ENCODE peak calls at places on chromosomes 11 and 22, in nine cellular contexts. One of them, this sample, is unnamed.

GRCh38 chr22:17400305-17400704 is 31.0 kb downstream of the CECR2 start:
- DNase-seq in HEK293T: no peak
- DNase-seq in WTC11: no peak
- DNase-seq in iris pigment epithelial cell: peak; percentile 29
- DNase-seq in astrocyte of the spinal cord: no peak
- DNase-seq in fibroblast of mammary gland: no peak
- DNase-seq in AG08395: no peak
- DNase-seq in NCI-H2029 treated with DMSO at 0.1 percent for 48 hours: peak; percentile 30
- DNase-seq in activated gamma-delta T cell treated with anti-CD3 and anti-CD28 coated beads, Interleukin-2, amount 50 U/mL, for 16 hours: no peak
- DNase-seq in this sample: no peak

GRCh38 chr11:44763111-44763820 is 36.5 kb downstream of the TSPAN18 start:
- DNase-seq in HEK293T: no peak
- DNase-seq in WTC11: no peak
- DNase-seq in iris pigment epithelial cell: peak; percentile 21
- DNase-seq in astrocyte of the spinal cord: no peak
- DNase-seq in fibroblast of mammary gland: no peak
- DNase-seq in AG08395: no peak
- DNase-seq in NCI-H2029 treated with DMSO at 0.1 percent for 48 hours: no peak
- DNase-seq in activated gamma-delta T cell treated with anti-CD3 and anti-CD28 coated beads, Interleukin-2, amount 50 U/mL, for 16 hours: no peak
- DNase-seq in this sample: no peak

GRCh38 chr22:38180841-38181452 is 683 bp downstream of the PLA2G6 start:
- DNase-seq in HEK293T: no peak
- DNase-seq in WTC11: no peak
- DNase-seq in iris pigment epithelial cell: no peak
- DNase-seq in astrocyte of the spinal cord: no peak
- DNase-seq in fibroblast of mammary gland: no peak
- DNase-seq in AG08395: no peak
- DNase-seq in NCI-H2029 treated with DMSO at 0.1 percent for 48 hours: no peak
- DNase-seq in activated gamma-delta T cell treated with anti-CD3 and anti-CD28 coated beads, Interleukin-2, amount 50 U/mL, for 16 hours: no peak
- DNase-seq in this sample: peak; percentile 86

GRCh38 chr11:90476442-90477007 is 253.7 kb upstream of the CHORDC1 start:
- DNase-seq in HEK293T: no peak
- DNase-seq in WTC11: peak; percentile 50
- DNase-seq in iris pigment epithelial cell: peak; percentile 46
- DNase-seq in astrocyte of the spinal cord: peak; percentile 33
- DNase-seq in fibroblast of mammary gland: peak; percentile 26
- DNase-seq in AG08395: no peak
- DNase-seq in NCI-H2029 treated with DMSO at 0.1 percent for 48 hours: no peak
- DNase-seq in activated gamma-delta T cell treated with anti-CD3 and anti-CD28 coated beads, Interleukin-2, amount 50 U/mL, for 16 hours: no peak
- DNase-seq in this sample: no peak

GRCh38 chr11:94107363-94107762 is 21.3 kb upstream of the PANX1 start:
- DNase-seq in HEK293T: no peak
- DNase-seq in WTC11: no peak
- DNase-seq in iris pigment epithelial cell: no peak
- DNase-seq in astrocyte of the spinal cord: no peak
- DNase-seq in fibroblast of mammary gland: no peak
- DNase-seq in AG08395: no peak
- DNase-seq in NCI-H2029 treated with DMSO at 0.1 percent for 48 hours: no peak
- DNase-seq in activated gamma-delta T cell treated with anti-CD3 and anti-CD28 coated beads, Interleukin-2, amount 50 U/mL, for 16 hours: no peak
- DNase-seq in this sample: no peak

GRCh38 chr11:30143098-30143705 is 87.6 kb upstream of the FSHB start:
- DNase-seq in HEK293T: peak; percentile 44
- DNase-seq in WTC11: no peak
- DNase-seq in iris pigment epithelial cell: peak; percentile 9
- DNase-seq in astrocyte of the spinal cord: peak; percentile 29
- DNase-seq in fibroblast of mammary gland: peak; percentile 30
- DNase-seq in AG08395: peak; percentile 58
- DNase-seq in NCI-H2029 treated with DMSO at 0.1 percent for 48 hours: peak; percentile 4
- DNase-seq in activated gamma-delta T cell treated with anti-CD3 and anti-CD28 coated beads, Interleukin-2, amount 50 U/mL, for 16 hours: no peak
- DNase-seq in this sample: no peak

GRCh38 chr22:47402876-47403525 is 640.6 kb downstream of the TBC1D22A start:
- DNase-seq in HEK293T: no peak
- DNase-seq in WTC11: no peak
- DNase-seq in iris pigment epithelial cell: no peak
- DNase-seq in astrocyte of the spinal cord: no peak
- DNase-seq in fibroblast of mammary gland: no peak
- DNase-seq in AG08395: no peak
- DNase-seq in NCI-H2029 treated with DMSO at 0.1 percent for 48 hours: no peak
- DNase-seq in activated gamma-delta T cell treated with anti-CD3 and anti-CD28 coated beads, Interleukin-2, amount 50 U/mL, for 16 hours: no peak
- DNase-seq in this sample: no peak

GRCh38 chr11:68012044-68012842 is 2.1 kb downstream of the ALDH3B1 start:
- DNase-seq in HEK293T: no peak
- DNase-seq in WTC11: no peak
- DNase-seq in iris pigment epithelial cell: no peak
- DNase-seq in astrocyte of the spinal cord: no peak
- DNase-seq in fibroblast of mammary gland: no peak
- DNase-seq in AG08395: no peak
- DNase-seq in NCI-H2029 treated with DMSO at 0.1 percent for 48 hours: no peak
- DNase-seq in activated gamma-delta T cell treated with anti-CD3 and anti-CD28 coated beads, Interleukin-2, amount 50 U/mL, for 16 hours: no peak
- DNase-seq in this sample: peak; percentile 83

GRCh38 chr22:37186228-37186996 is 1.6 kb downstream of the C1QTNF6 start:
- DNase-seq in HEK293T: peak; percentile 85
- DNase-seq in WTC11: no peak
- DNase-seq in iris pigment epithelial cell: peak; percentile 88
- DNase-seq in astrocyte of the spinal cord: peak; percentile 81
- DNase-seq in fibroblast of mammary gland: peak; percentile 89
- DNase-seq in AG08395: peak; percentile 85
- DNase-seq in NCI-H2029 treated with DMSO at 0.1 percent for 48 hours: no peak
- DNase-seq in activated gamma-delta T cell treated with anti-CD3 and anti-CD28 coated beads, Interleukin-2, amount 50 U/mL, for 16 hours: peak; percentile 33
- DNase-seq in this sample: peak; percentile 26

GRCh38 chr11:133966924-133967598 is 10.3 kb upstream of the IGSF9B start:
- DNase-seq in HEK293T: no peak
- DNase-seq in WTC11: peak; percentile 85
- DNase-seq in iris pigment epithelial cell: no peak
- DNase-seq in astrocyte of the spinal cord: no peak
- DNase-seq in fibroblast of mammary gland: no peak
- DNase-seq in AG08395: peak; percentile 50
- DNase-seq in NCI-H2029 treated with DMSO at 0.1 percent for 48 hours: no peak
- DNase-seq in activated gamma-delta T cell treated with anti-CD3 and anti-CD28 coated beads, Interleukin-2, amount 50 U/mL, for 16 hours: peak; percentile 58
- DNase-seq in this sample: peak; percentile 82

GRCh38 chr11:60866911-60867870 is at the start of gene ZP1:
- DNase-seq in HEK293T: no peak
- DNase-seq in WTC11: no peak
- DNase-seq in iris pigment epithelial cell: no peak
- DNase-seq in astrocyte of the spinal cord: no peak
- DNase-seq in fibroblast of mammary gland: peak; percentile 35
- DNase-seq in AG08395: no peak
- DNase-seq in NCI-H2029 treated with DMSO at 0.1 percent for 48 hours: peak; percentile 96
- DNase-seq in activated gamma-delta T cell treated with anti-CD3 and anti-CD28 coated beads, Interleukin-2, amount 50 U/mL, for 16 hours: no peak
- DNase-seq in this sample: no peak

GRCh38 chr22:50420015-50420414 is 54.8 kb downstream of the SBF1 start:
- DNase-seq in HEK293T: no peak
- DNase-seq in WTC11: no peak
- DNase-seq in iris pigment epithelial cell: no peak
- DNase-seq in astrocyte of the spinal cord: no peak
- DNase-seq in fibroblast of mammary gland: no peak
- DNase-seq in AG08395: no peak
- DNase-seq in NCI-H2029 treated with DMSO at 0.1 percent for 48 hours: no peak
- DNase-seq in activated gamma-delta T cell treated with anti-CD3 and anti-CD28 coated beads, Interleukin-2, amount 50 U/mL, for 16 hours: no peak
- DNase-seq in this sample: no peak

GRCh38 chr11:69000831-69001245 is 12.2 kb downstream of the MRGPRF start:
- DNase-seq in HEK293T: no peak
- DNase-seq in WTC11: peak; percentile 2
- DNase-seq in iris pigment epithelial cell: peak; percentile 73
- DNase-seq in astrocyte of the spinal cord: peak; percentile 82
- DNase-seq in fibroblast of mammary gland: peak; percentile 82
- DNase-seq in AG08395: peak; percentile 92
- DNase-seq in NCI-H2029 treated with DMSO at 0.1 percent for 48 hours: no peak
- DNase-seq in activated gamma-delta T cell treated with anti-CD3 and anti-CD28 coated beads, Interleukin-2, amount 50 U/mL, for 16 hours: no peak
- DNase-seq in this sample: peak; percentile 13

GRCh38 chr11:75633409-75634011 is 35.3 kb downstream of the MAP6 start:
- DNase-seq in HEK293T: no peak
- DNase-seq in WTC11: no peak
- DNase-seq in iris pigment epithelial cell: no peak
- DNase-seq in astrocyte of the spinal cord: no peak
- DNase-seq in fibroblast of mammary gland: no peak
- DNase-seq in AG08395: no peak
- DNase-seq in NCI-H2029 treated with DMSO at 0.1 percent for 48 hours: no peak
- DNase-seq in activated gamma-delta T cell treated with anti-CD3 and anti-CD28 coated beads, Interleukin-2, amount 50 U/mL, for 16 hours: no peak
- DNase-seq in this sample: no peak

GRCh38 chr11:74721479-74721835 is 9.8 kb downstream of the CHRDL2 start:
- DNase-seq in HEK293T: no peak
- DNase-seq in WTC11: no peak
- DNase-seq in iris pigment epithelial cell: no peak
- DNase-seq in astrocyte of the spinal cord: no peak
- DNase-seq in fibroblast of mammary gland: no peak
- DNase-seq in AG08395: no peak
- DNase-seq in NCI-H2029 treated with DMSO at 0.1 percent for 48 hours: no peak
- DNase-seq in activated gamma-delta T cell treated with anti-CD3 and anti-CD28 coated beads, Interleukin-2, amount 50 U/mL, for 16 hours: no peak
- DNase-seq in this sample: no peak

GRCh38 chr11:93271596-93271995 is 58.9 kb upstream of the DEUP1 start:
- DNase-seq in HEK293T: no peak
- DNase-seq in WTC11: no peak
- DNase-seq in iris pigment epithelial cell: no peak
- DNase-seq in astrocyte of the spinal cord: no peak
- DNase-seq in fibroblast of mammary gland: no peak
- DNase-seq in AG08395: no peak
- DNase-seq in NCI-H2029 treated with DMSO at 0.1 percent for 48 hours: no peak
- DNase-seq in activated gamma-delta T cell treated with anti-CD3 and anti-CD28 coated beads, Interleukin-2, amount 50 U/mL, for 16 hours: no peak
- DNase-seq in this sample: no peak

GRCh38 chr11:65391007-65391406 is 4.6 kb downstream of the FRMD8 start:
- DNase-seq in HEK293T: peak; percentile 21
- DNase-seq in WTC11: peak; percentile 40
- DNase-seq in iris pigment epithelial cell: no peak
- DNase-seq in astrocyte of the spinal cord: peak; percentile 18
- DNase-seq in fibroblast of mammary gland: peak; percentile 33
- DNase-seq in AG08395: peak; percentile 64
- DNase-seq in NCI-H2029 treated with DMSO at 0.1 percent for 48 hours: no peak
- DNase-seq in activated gamma-delta T cell treated with anti-CD3 and anti-CD28 coated beads, Interleukin-2, amount 50 U/mL, for 16 hours: no peak
- DNase-seq in this sample: no peak

GRCh38 chr11:36000616-36001190 is 56.8 kb downstream of the LDLRAD3 start:
- DNase-seq in HEK293T: no peak
- DNase-seq in WTC11: no peak
- DNase-seq in iris pigment epithelial cell: no peak
- DNase-seq in astrocyte of the spinal cord: no peak
- DNase-seq in fibroblast of mammary gland: no peak
- DNase-seq in AG08395: no peak
- DNase-seq in NCI-H2029 treated with DMSO at 0.1 percent for 48 hours: peak; percentile 65
- DNase-seq in activated gamma-delta T cell treated with anti-CD3 and anti-CD28 coated beads, Interleukin-2, amount 50 U/mL, for 16 hours: no peak
- DNase-seq in this sample: no peak

GRCh38 chr11:12114487-12115033 is 4.2 kb downstream of the MICAL2 start:
- DNase-seq in HEK293T: no peak
- DNase-seq in WTC11: no peak
- DNase-seq in iris pigment epithelial cell: no peak
- DNase-seq in astrocyte of the spinal cord: peak; percentile 54
- DNase-seq in fibroblast of mammary gland: peak; percentile 52
- DNase-seq in AG08395: no peak
- DNase-seq in NCI-H2029 treated with DMSO at 0.1 percent for 48 hours: no peak
- DNase-seq in activated gamma-delta T cell treated with anti-CD3 and anti-CD28 coated beads, Interleukin-2, amount 50 U/mL, for 16 hours: no peak
- DNase-seq in this sample: no peak

This sample was measured in left lung.